ENCODE peak calls at places on chromosomes 5 and 9, in eight cellular contexts. J is MM.1S; C is activated T-cell treated with anti-CD3 and anti-CD28 coated beads for 1 hour; N is T-helper 9 cell; L is islet precursor cell; E is IMR-90; T is activated T-helper 2 cell treated with anti-CD3 and anti-CD28 coated beads, Interferon-gamma antibody, Interleukin-2, Interleukin-4, amounts not matched to agents 10 μg/mL and 5 μg/mL and 100 μg/mL, durations not matched to agents 14 hours and 24 hours and 36 hours; B is NCI-H2081. M is an unnamed sample.

GRCh38 chr9:27292646-27293045 is 4.3 kb downstream of the EQTN start:
- DNase-seq in C (no peak), T (no peak), N (no peak), L (no peak), B (no peak), E (peak), J (no peak), M (no peak)

GRCh38 chr9:120891255-120891954 is 14.4 kb upstream of the PHF19 start:
- DNase-seq in L (no peak), B (no peak), T (peak), J (no peak), C (no peak), E (peak), N (peak), M (no peak)

GRCh38 chr5:6900247-6900646 is 187.0 kb downstream of the TENT4A start:
- DNase-seq in J (no peak), C (no peak), L (no peak), T (no peak), E (no peak), N (no peak), B (no peak), M (no peak)

GRCh38 chr9:129031514-129031913 is 3.4 kb upstream of the SH3GLB2 start:
- DNase-seq in J (no peak), N (no peak), T (no peak), E (no peak), L (no peak), B (no peak), C (no peak), M (no peak)

GRCh38 chr5:39328731-39329130 is 35.6 kb downstream of the C9 start:
- DNase-seq in N (no peak), C (no peak), E (no peak), B (no peak), T (no peak), J (no peak), L (no peak), M (no peak)

GRCh38 chr5:174245506-174245905 is 200.0 kb downstream of the NSG2 start:
- DNase-seq in C (no peak), J (no peak), N (no peak), L (no peak), E (no peak), B (no peak), T (no peak), M (no peak)

GRCh38 chr9:135919318-135919717 is 12.0 kb upstream of the CAMSAP1 start:
- DNase-seq in J (no peak), E (no peak), N (no peak), B (no peak), L (no peak), T (no peak), C (no peak), M (no peak)

GRCh38 chr9:127586537-127586936 is 25.5 kb upstream of the STXBP1 start:
- DNase-seq in B (peak), J (peak), C (peak), L (peak), T (no peak), E (peak), N (peak), M (peak)

GRCh38 chr9:89410709-89411111 is 87.2 kb downstream of the SEMA4D start:
- DNase-seq in J (no peak), N (no peak), E (no peak), L (no peak), T (no peak), B (no peak), C (no peak), M (no peak)

GRCh38 chr9:107807183-107807582 is 317.6 kb upstream of the KLF4 start:
- DNase-seq in B (no peak), E (peak), J (no peak), N (no peak), L (no peak), T (no peak), C (no peak), M (no peak)

GRCh38 chr5:168782172-168782571 is 203.0 kb upstream of the PANK3 start:
- DNase-seq in C (no peak), T (no peak), J (no peak), L (no peak), N (no peak), E (no peak), B (no peak), M (no peak)

GRCh38 chr9:10272830-10273229 is 340.0 kb downstream of the PTPRD start:
- DNase-seq in L (no peak), B (no peak), C (no peak), T (no peak), N (no peak), J (no peak), E (no peak), M (no peak)

GRCh38 chr9:68805890-68806517 is 101.0 kb downstream of the PIP5K1B start:
- DNase-seq in J (no peak), L (no peak), B (no peak), E (no peak), T (no peak), C (no peak), N (no peak), M (no peak)

GRCh38 chr5:75365740-75366139 is 28.7 kb downstream of the HMGCR start:
- DNase-seq in J (no peak), L (no peak), N (no peak), B (no peak), E (peak), T (no peak), C (no peak), M (no peak)

GRCh38 chr5:98938459-98938858 is 9.7 kb upstream of the CHD1 start:
- DNase-seq in E (peak), L (no peak), J (no peak), N (no peak), T (no peak), B (no peak), C (no peak), M (no peak)

GRCh38 chr9:116482740-116483139 is 204.4 kb upstream of the TRIM32 start:
- DNase-seq in L (peak), J (no peak), T (no peak), E (no peak), B (no peak), N (no peak), C (no peak), M (no peak)

GRCh38 chr5:13566903-13567339 is 377.6 kb downstream of the DNAH5 start:
- DNase-seq in B (no peak), L (no peak), J (no peak), N (no peak), E (peak), T (no peak), C (no peak), M (no peak)

GRCh38 chr5:82397741-82398320 is 119.7 kb upstream of the RPS23 start:
- DNase-seq in L (no peak), C (no peak), B (no peak), N (no peak), E (peak), J (no peak), T (no peak), M (no peak)

GRCh38 chr5:168870914-168871313 is 291.7 kb upstream of the PANK3 start:
- DNase-seq in T (no peak), C (no peak), L (no peak), N (no peak), J (no peak), B (no peak), E (no peak), M (no peak)

GRCh38 chr9:82621446-82621845 is 441.5 kb downstream of the RASEF start:
- DNase-seq in C (no peak), J (no peak), L (no peak), T (no peak), E (peak), N (no peak), B (peak), M (no peak)

GRCh38 chr9:107999011-107999410 is 509.4 kb upstream of the KLF4 start:
- DNase-seq in C (no peak), E (no peak), T (no peak), B (no peak), J (no peak), L (peak), N (no peak), M (no peak)

GRCh38 chr5:76918539-76918938 is 34.3 kb upstream of the CRHBP start:
- DNase-seq in B (no peak), C (no peak), N (no peak), T (no peak), J (no peak), E (no peak), L (no peak), M (no peak)

GRCh38 chr9:136089697-136090045 is 5.4 kb downstream of the NACC2 start:
- DNase-seq in T (no peak), L (no peak), J (no peak), C (no peak), N (no peak), B (no peak), E (peak), M (no peak)

GRCh38 chr9:12961276-12961809 is 186.5 kb downstream of the LURAP1L start:
- DNase-seq in L (no peak), T (no peak), B (no peak), E (peak), J (peak), N (no peak), C (no peak), M (no peak)

GRCh38 chr9:16312962-16313546 is 557.4 kb downstream of the BNC2 start:
- DNase-seq in L (peak), T (no peak), N (no peak), B (no peak), E (no peak), J (no peak), C (no peak), M (no peak)

GRCh38 chr5:180977852-180978251 is 10.8 kb upstream of the BTNL3 start:
- DNase-seq in T (no peak), B (no peak), N (no peak), L (no peak), J (no peak), C (no peak), E (no peak), M (peak)

GRCh38 chr5:62645223-62645622 is 66.6 kb downstream of the LRRC70 start:
- DNase-seq in E (no peak), C (no peak), B (no peak), L (no peak), J (no peak), T (no peak), N (no peak), M (no peak)